ENCODE peak calls at places on chromosomes 5 and 9, in six cellular contexts. One of them, this sample, is unnamed.

GRCh38 chr5:10303699-10304170 is 4.0 kb downstream of the CMBL start:
- DNase-seq in HepG2: peak
- DNase-seq in endothelial cell of umbilical vein: no peak
- DNase-seq in K562: peak
- DNase-seq in A549: no peak
- DNase-seq in GM12878: no peak
- DNase-seq in this sample: no peak

GRCh38 chr5:53507013-53507412 is 26.6 kb downstream of the FST start:
- DNase-seq in K562: no peak
- DNase-seq in HepG2: no peak
- DNase-seq in A549: no peak
- DNase-seq in GM12878: no peak
- DNase-seq in endothelial cell of umbilical vein: no peak
- DNase-seq in this sample: peak

GRCh38 chr5:90853759-90854515 is 295.3 kb downstream of the ADGRV1 start:
- DNase-seq in A549: no peak
- DNase-seq in K562: no peak
- DNase-seq in GM12878: no peak
- DNase-seq in endothelial cell of umbilical vein: peak
- DNase-seq in HepG2: no peak
- DNase-seq in this sample: no peak

GRCh38 chr5:103561670-103562069 is 919 bp downstream of the NUDT12 start:
- DNase-seq in GM12878: no peak
- DNase-seq in K562: peak
- DNase-seq in endothelial cell of umbilical vein: no peak
- DNase-seq in A549: no peak
- DNase-seq in HepG2: no peak
- DNase-seq in this sample: no peak

GRCh38 chr5:93150311-93151012 is 430.6 kb downstream of the NR2F1-AS1 start:
- DNase-seq in K562: no peak
- DNase-seq in endothelial cell of umbilical vein: no peak
- DNase-seq in GM12878: no peak
- DNase-seq in HepG2: no peak
- DNase-seq in A549: no peak
- DNase-seq in this sample: no peak

GRCh38 chr9:133056533-133056932 is 5.2 kb upstream of the CEL start:
- DNase-seq in endothelial cell of umbilical vein: no peak
- DNase-seq in A549: no peak
- DNase-seq in K562: no peak
- DNase-seq in GM12878: no peak
- DNase-seq in HepG2: no peak
- DNase-seq in this sample: no peak

GRCh38 chr9:27569406-27569805 is 3.9 kb downstream of the C9orf72 start:
- DNase-seq in endothelial cell of umbilical vein: no peak
- DNase-seq in A549: no peak
- DNase-seq in HepG2: peak
- DNase-seq in K562: no peak
- DNase-seq in GM12878: no peak
- DNase-seq in this sample: no peak

GRCh38 chr5:113205807-113206206 is 229.0 kb downstream of the TSSK1B start:
- DNase-seq in K562: no peak
- DNase-seq in endothelial cell of umbilical vein: peak
- DNase-seq in A549: no peak
- DNase-seq in GM12878: no peak
- DNase-seq in HepG2: peak
- DNase-seq in this sample: peak

GRCh38 chr9:131116281-131117101 is 8.9 kb upstream of the NUP214 start:
- DNase-seq in K562: peak
- DNase-seq in endothelial cell of umbilical vein: no peak
- DNase-seq in GM12878: no peak
- DNase-seq in HepG2: no peak
- DNase-seq in A549: no peak
- DNase-seq in this sample: no peak

GRCh38 chr5:3020426-3020825 is 268.9 kb upstream of the IRX2 start:
- DNase-seq in HepG2: no peak
- DNase-seq in K562: no peak
- DNase-seq in endothelial cell of umbilical vein: no peak
- DNase-seq in GM12878: no peak
- DNase-seq in A549: no peak
- DNase-seq in this sample: no peak

GRCh38 chr5:170338272-170338671 is 40.7 kb upstream of the LCP2 start:
- DNase-seq in GM12878: no peak
- DNase-seq in A549: no peak
- DNase-seq in HepG2: no peak
- DNase-seq in K562: no peak
- DNase-seq in endothelial cell of umbilical vein: no peak
- DNase-seq in this sample: no peak

GRCh38 chr5:170338933-170339779 is 41.6 kb upstream of the LCP2 start:
- DNase-seq in endothelial cell of umbilical vein: no peak
- DNase-seq in A549: no peak
- DNase-seq in K562: peak
- DNase-seq in HepG2: no peak
- DNase-seq in GM12878: no peak
- DNase-seq in this sample: peak

GRCh38 chr5:170342153-170342552 is 44.6 kb upstream of the LCP2 start:
- DNase-seq in K562: no peak
- DNase-seq in HepG2: no peak
- DNase-seq in A549: no peak
- DNase-seq in endothelial cell of umbilical vein: no peak
- DNase-seq in GM12878: no peak
- DNase-seq in this sample: no peak

GRCh38 chr5:170341545-170341944 is 44.0 kb upstream of the LCP2 start:
- DNase-seq in GM12878: no peak
- DNase-seq in endothelial cell of umbilical vein: no peak
- DNase-seq in HepG2: no peak
- DNase-seq in A549: no peak
- DNase-seq in K562: no peak
- DNase-seq in this sample: peak

DNA sequence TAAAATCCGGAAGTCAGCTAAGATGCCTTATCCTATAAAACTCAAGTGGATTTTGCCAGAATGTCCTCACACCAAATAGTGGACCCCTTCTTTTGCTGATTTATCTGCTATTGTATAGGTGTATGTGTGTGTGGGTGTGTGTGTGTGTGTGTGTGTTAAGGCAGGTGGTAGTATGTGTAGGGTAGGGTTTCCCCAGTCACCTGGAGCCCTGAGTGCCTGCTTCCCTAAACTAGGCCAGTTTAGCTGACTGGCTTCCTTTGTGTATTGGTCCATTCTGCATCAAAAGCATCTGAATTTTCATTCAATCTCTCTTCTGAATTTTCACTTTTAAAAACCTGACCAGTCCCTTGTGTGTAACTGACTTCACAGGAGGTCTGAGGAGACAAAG is 42.2 kb upstream of the LCP2 start:
- DNase-seq in GM12878: no peak
- DNase-seq in K562: no peak
- DNase-seq in A549: no peak
- DNase-seq in endothelial cell of umbilical vein: no peak
- DNase-seq in HepG2: no peak
- DNase-seq in this sample: no peak
- TF ChIP-seq MYC in GM12878: no peak
- TF ChIP-seq MYC in K562: no peak
- TF ChIP-seq MYC in A549: no peak
- TF ChIP-seq MYC in endothelial cell of umbilical vein: no peak
- TF ChIP-seq MYC in HepG2: no peak
- TF ChIP-seq MYC in this sample: no peak

GRCh38 chr5:66821626-66822429 is 225.6 kb downstream of the MAST4 start:
- DNase-seq in endothelial cell of umbilical vein: no peak
- DNase-seq in K562: no peak
- DNase-seq in HepG2: no peak
- DNase-seq in A549: no peak
- DNase-seq in GM12878: no peak
- DNase-seq in this sample: no peak
- TF ChIP-seq MYC in endothelial cell of umbilical vein: no peak
- TF ChIP-seq MYC in K562: no peak
- TF ChIP-seq MYC in HepG2: no peak
- TF ChIP-seq MYC in A549: no peak
- TF ChIP-seq MYC in GM12878: no peak
- TF ChIP-seq MYC in this sample: no peak

GRCh38 chr9:126934441-126934840 is 19.9 kb downstream of the RALGPS1 start:
- DNase-seq in endothelial cell of umbilical vein: no peak
- DNase-seq in A549: no peak
- DNase-seq in K562: no peak
- DNase-seq in HepG2: no peak
- DNase-seq in GM12878: no peak
- DNase-seq in this sample: no peak

GRCh38 chr9:126937444-126937843 is 22.9 kb downstream of the RALGPS1 start:
- DNase-seq in HepG2: no peak
- DNase-seq in endothelial cell of umbilical vein: no peak
- DNase-seq in K562: no peak
- DNase-seq in GM12878: no peak
- DNase-seq in A549: no peak
- DNase-seq in this sample: no peak

GRCh38 chr9:126933334-126933980 is 18.9 kb downstream of the RALGPS1 start:
- DNase-seq in A549: no peak
- DNase-seq in endothelial cell of umbilical vein: no peak
- DNase-seq in GM12878: no peak
- DNase-seq in K562: peak
- DNase-seq in HepG2: no peak
- DNase-seq in this sample: no peak

GRCh38 chr9:126935630-126936029 is 21.0 kb downstream of the RALGPS1 start:
- DNase-seq in endothelial cell of umbilical vein: no peak
- DNase-seq in K562: no peak
- DNase-seq in GM12878: no peak
- DNase-seq in HepG2: no peak
- DNase-seq in A549: no peak
- DNase-seq in this sample: no peak

DNA sequence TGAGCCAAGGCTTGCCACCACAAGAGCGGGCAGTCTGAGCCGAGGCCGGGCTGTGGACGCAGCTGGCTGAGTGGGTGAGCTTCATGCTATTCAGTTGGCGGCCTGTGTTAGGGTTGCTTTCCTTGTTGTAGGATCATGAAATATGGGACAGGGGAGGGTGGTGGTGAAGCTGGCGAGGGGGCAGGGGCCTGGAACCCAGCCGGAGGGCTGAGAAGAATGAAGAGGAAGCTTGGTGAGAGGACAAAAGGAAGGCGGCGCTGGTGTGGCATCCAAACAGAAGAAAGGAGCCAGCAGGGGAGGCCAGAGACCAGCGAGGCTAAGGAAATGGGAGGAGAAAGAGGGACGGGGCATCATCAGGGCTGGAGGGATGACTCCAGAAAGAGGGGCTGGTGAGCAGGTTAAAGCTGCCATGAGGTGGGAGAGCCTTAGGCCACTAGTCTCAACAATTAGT is 18.3 kb downstream of the RALGPS1 start:
- DNase-seq in A549: no peak
- DNase-seq in HepG2: no peak
- DNase-seq in endothelial cell of umbilical vein: no peak
- DNase-seq in GM12878: no peak
- DNase-seq in K562: no peak
- DNase-seq in this sample: no peak
- TF ChIP-seq MYC in A549: no peak
- TF ChIP-seq MYC in HepG2: no peak
- TF ChIP-seq MYC in endothelial cell of umbilical vein: no peak
- TF ChIP-seq MYC in GM12878: no peak
- TF ChIP-seq MYC in K562: no peak
- TF ChIP-seq MYC in this sample: no peak

GRCh38 chr9:111983484-111983908 is 86.9 kb downstream of the UGCG start:
- DNase-seq in A549: no peak
- DNase-seq in HepG2: no peak
- DNase-seq in endothelial cell of umbilical vein: no peak
- DNase-seq in GM12878: peak
- DNase-seq in K562: no peak
- DNase-seq in this sample: no peak
- TF ChIP-seq MYC in A549: no peak
- TF ChIP-seq MYC in HepG2: no peak
- TF ChIP-seq MYC in endothelial cell of umbilical vein: no peak
- TF ChIP-seq MYC in GM12878: no peak
- TF ChIP-seq MYC in K562: no peak
- TF ChIP-seq MYC in this sample: no peak

GRCh38 chr5:72871358-72872024 is 55.0 kb downstream of the TNPO1 start:
- DNase-seq in endothelial cell of umbilical vein: peak
- DNase-seq in HepG2: no peak
- DNase-seq in K562: no peak
- DNase-seq in A549: no peak
- DNase-seq in GM12878: no peak
- DNase-seq in this sample: no peak
- TF ChIP-seq MYC in endothelial cell of umbilical vein: no peak
- TF ChIP-seq MYC in HepG2: no peak
- TF ChIP-seq MYC in K562: no peak
- TF ChIP-seq MYC in A549: no peak
- TF ChIP-seq MYC in GM12878: no peak
- TF ChIP-seq MYC in this sample: no peak

DNA sequence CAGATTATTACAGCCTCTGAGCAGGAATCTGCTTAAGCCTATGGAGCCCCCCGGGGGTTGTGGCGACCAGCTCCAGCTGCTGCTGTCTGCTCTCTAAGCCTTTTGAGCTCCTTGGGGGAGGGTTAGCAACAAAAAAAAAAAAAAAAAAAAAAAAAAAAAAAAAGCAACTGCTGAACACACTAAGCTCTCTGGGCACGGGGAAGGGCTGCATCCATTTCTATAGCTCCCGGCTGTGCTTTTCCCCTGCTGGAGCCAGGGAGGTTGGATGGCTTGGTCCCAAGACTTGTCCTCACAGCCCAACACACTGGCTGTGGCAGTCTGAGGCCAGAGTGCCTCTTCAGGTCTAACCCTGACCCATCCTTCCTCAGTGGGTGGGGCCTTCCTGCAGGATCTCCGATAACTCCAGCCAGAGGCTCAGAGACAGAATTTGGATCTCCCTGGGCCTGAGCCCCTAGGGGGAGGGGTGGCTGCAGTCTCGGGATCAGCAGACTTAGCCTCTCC is 82.1 kb downstream of the FBN2 start:
- DNase-seq in GM12878: no peak
- DNase-seq in HepG2: no peak
- DNase-seq in K562: no peak
- DNase-seq in A549: no peak
- DNase-seq in endothelial cell of umbilical vein: no peak
- DNase-seq in this sample: no peak
- TF ChIP-seq MYC in GM12878: no peak
- TF ChIP-seq MYC in HepG2: no peak
- TF ChIP-seq MYC in K562: no peak
- TF ChIP-seq MYC in A549: no peak
- TF ChIP-seq MYC in endothelial cell of umbilical vein: no peak
- TF ChIP-seq MYC in this sample: no peak

GRCh38 chr5:424259-425110 is 18.5 kb upstream of the EXOC3 start:
- DNase-seq in K562: no peak
- DNase-seq in A549: no peak
- DNase-seq in HepG2: no peak
- DNase-seq in endothelial cell of umbilical vein: no peak
- DNase-seq in GM12878: peak
- DNase-seq in this sample: peak
- TF ChIP-seq MYC in K562: no peak
- TF ChIP-seq MYC in A549: no peak
- TF ChIP-seq MYC in HepG2: no peak
- TF ChIP-seq MYC in endothelial cell of umbilical vein: no peak
- TF ChIP-seq MYC in GM12878: no peak
- TF ChIP-seq MYC in this sample: no peak

GRCh38 chr5:63553069-63553468 is 409.2 kb downstream of the HTR1A start:
- DNase-seq in HepG2: no peak
- DNase-seq in A549: no peak
- DNase-seq in endothelial cell of umbilical vein: no peak
- DNase-seq in K562: no peak
- DNase-seq in GM12878: no peak
- DNase-seq in this sample: no peak

DNA sequence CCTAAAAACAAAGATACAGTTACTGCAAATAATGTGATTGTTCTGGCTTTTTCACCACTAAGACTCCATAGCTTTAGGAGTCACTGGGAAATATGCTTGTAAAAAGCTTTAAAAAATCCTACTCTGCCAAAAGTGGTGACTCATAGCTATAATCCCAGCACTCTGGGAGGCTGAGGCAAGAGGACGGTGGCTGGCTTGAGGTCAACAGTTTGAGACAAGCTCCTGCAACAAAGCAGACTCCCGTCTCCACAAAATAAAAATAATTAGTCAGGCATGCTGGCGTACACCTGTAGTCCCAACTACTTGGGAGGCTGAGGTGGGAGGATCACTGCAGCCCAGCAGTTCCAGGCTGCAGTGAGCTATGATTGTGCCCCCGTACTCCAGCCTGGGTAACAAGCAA is 406.4 kb downstream of the HTR1A start:
- DNase-seq in HepG2: no peak
- DNase-seq in GM12878: no peak
- DNase-seq in endothelial cell of umbilical vein: no peak
- DNase-seq in A549: no peak
- DNase-seq in K562: no peak
- DNase-seq in this sample: no peak
- TF ChIP-seq MYC in HepG2: no peak
- TF ChIP-seq MYC in GM12878: no peak
- TF ChIP-seq MYC in endothelial cell of umbilical vein: no peak
- TF ChIP-seq MYC in A549: no peak
- TF ChIP-seq MYC in K562: no peak
- TF ChIP-seq MYC in this sample: no peak

This sample was measured in NB4.